ENCODE peak calls at places on chromosomes 5 and 9, in six cellular contexts. N, K, I, M, J and E are unnamed samples.

GRCh38 chr5:72177538-72177937 is 70.3 kb downstream of the MAP1B start:
- DNase-seq in I (no peak), N (no peak), K (no peak), M (no peak), J (no peak), E (no peak)

GRCh38 chr5:118095100-118095499 is 893.2 kb downstream of the DTWD2 start:
- DNase-seq in I (no peak), J (no peak), N (no peak), M (no peak), K (no peak), E (no peak)

GRCh38 chr9:83598487-83598886 is 24.5 kb upstream of the IDNK start:
- DNase-seq in I (no peak), J (peak; percentile 66), M (no peak), N (peak; percentile 10), K (no peak), E (no peak)

GRCh38 chr5:146081685-146082084 is 23.7 kb downstream of the PLAC8L1 start:
- DNase-seq in I (no peak), M (no peak), K (no peak), J (no peak), N (no peak), E (no peak)

GRCh38 chr5:174288436-174288835 is 242.9 kb downstream of the NSG2 start:
- DNase-seq in J (no peak), N (no peak), I (no peak), M (no peak), K (no peak), E (no peak)

GRCh38 chr5:154092356-154092755 is 53.6 kb downstream of the MFAP3 start:
- DNase-seq in N (no peak), J (no peak), M (no peak), K (no peak), I (no peak), E (no peak)

GRCh38 chr9:127796899-127797370 is 5.7 kb upstream of the FPGS start:
- DNase-seq in M (no peak), J (no peak), I (no peak), K (no peak), N (no peak), E (no peak)

GRCh38 chr5:135551593-135552447 is 16.1 kb upstream of the NEUROG1 start:
- DNase-seq in N (peak; percentile 89), M (peak; percentile 78), J (peak; percentile 64), K (peak; percentile 72), I (peak; percentile 78), E (peak; percentile 40)

DNA sequence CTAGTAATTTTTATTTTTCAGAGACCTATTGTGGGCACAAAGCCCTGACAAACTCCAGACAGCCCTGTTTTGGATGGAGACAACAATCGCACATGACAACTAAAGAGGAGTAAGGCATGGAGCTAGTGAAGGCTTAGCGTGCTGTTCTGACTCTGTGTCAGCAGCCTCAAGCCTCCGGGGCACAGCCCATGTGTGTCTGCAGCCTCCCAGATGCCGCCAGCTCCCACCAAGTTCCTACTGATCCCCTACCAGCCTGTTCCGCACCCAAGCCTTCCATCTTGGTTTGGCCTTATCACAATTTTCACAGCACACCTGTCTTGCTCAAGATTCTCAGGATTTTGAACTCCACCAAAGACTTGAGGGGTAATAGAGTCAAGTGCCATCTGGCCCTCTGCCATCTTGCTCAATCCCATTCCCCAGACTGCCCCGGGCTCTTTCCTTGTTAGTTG is 70.3 kb upstream of the SH3PXD2B start:
- DNase-seq in N (no peak), J (no peak), M (no peak), I (no peak), K (no peak), E (no peak)
- TF ChIP-seq EP300 in N (no peak), J (no peak), M (no peak), I (no peak), K (no peak), E (no peak)

GRCh38 chr9:114546851-114547250 is 40.7 kb upstream of the ATP6V1G1 start:
- DNase-seq in J (no peak), I (no peak), M (no peak), K (no peak), N (no peak), E (no peak)

GRCh38 chr9:114549677-114550330 is 37.8 kb upstream of the ATP6V1G1 start:
- DNase-seq in K (no peak), N (no peak), I (no peak), J (no peak), M (no peak), E (no peak)

GRCh38 chr9:114552716-114553115 is 34.9 kb upstream of the ATP6V1G1 start:
- DNase-seq in J (no peak), N (no peak), K (no peak), M (no peak), I (no peak), E (no peak)

GRCh38 chr9:114553202-114553601 is 34.4 kb upstream of the ATP6V1G1 start:
- DNase-seq in N (no peak), I (no peak), J (no peak), M (no peak), K (no peak), E (no peak)

GRCh38 chr9:114551750-114552685 is 35.6 kb upstream of the ATP6V1G1 start:
- DNase-seq in N (peak; percentile 53), K (peak; percentile 97), I (no peak), J (peak; percentile 69), M (no peak), E (peak; percentile 88)
- TF ChIP-seq EP300 in N (no peak), K (peak; percentile 49), I (no peak), J (no peak), M (peak; percentile 16), E (no peak)

GRCh38 chr5:92332039-92332438 is 948.9 kb upstream of the ARRDC3 start:
- DNase-seq in I (no peak), K (no peak), J (no peak), N (no peak), M (no peak), E (no peak)
- TF ChIP-seq EP300 in I (no peak), K (no peak), J (no peak), N (no peak), M (no peak), E (no peak)

GRCh38 chr9:100577776-100578448 is at the start of gene CAVIN4:
- DNase-seq in K (no peak), J (no peak), N (no peak), I (no peak), M (no peak), E (no peak)

GRCh38 chr9:100575765-100576368 is 2.0 kb upstream of the CAVIN4 start:
- DNase-seq in N (no peak), I (no peak), M (no peak), J (no peak), K (no peak), E (no peak)

GRCh38 chr9:100578610-100579009 is 731 bp downstream of the CAVIN4 start:
- DNase-seq in N (no peak), I (no peak), K (no peak), M (no peak), J (no peak), E (no peak)

GRCh38 chr9:100573655-100574260 is 4.1 kb upstream of the CAVIN4 start:
- DNase-seq in K (no peak), J (no peak), M (no peak), N (no peak), I (no peak), E (no peak)

GRCh38 chr9:100575006-100575405 is 2.9 kb upstream of the CAVIN4 start:
- DNase-seq in M (no peak), J (no peak), I (no peak), K (no peak), N (no peak), E (no peak)
- TF ChIP-seq EP300 in M (no peak), J (no peak), I (no peak), K (no peak), N (no peak), E (no peak)

GRCh38 chr9:82152181-82152580 is 163.6 kb downstream of the SPATA31D1 start:
- DNase-seq in M (no peak), N (no peak), K (no peak), I (no peak), J (no peak), E (no peak)

GRCh38 chr9:82149647-82150046 is 161.1 kb downstream of the SPATA31D1 start:
- DNase-seq in K (no peak), N (no peak), M (no peak), I (no peak), J (no peak), E (no peak)

GRCh38 chr9:82144803-82145202 is 156.2 kb downstream of the SPATA31D1 start:
- DNase-seq in J (no peak), K (no peak), I (no peak), M (no peak), N (no peak), E (no peak)

GRCh38 chr9:82148849-82149544 is 160.4 kb downstream of the SPATA31D1 start:
- DNase-seq in N (no peak), I (no peak), K (no peak), J (no peak), M (no peak), E (no peak)

GRCh38 chr9:82147798-82148440 is 159.3 kb downstream of the SPATA31D1 start:
- DNase-seq in M (no peak), N (no peak), K (no peak), J (no peak), I (no peak), E (no peak)
- TF ChIP-seq EP300 in M (no peak), N (no peak), K (no peak), J (no peak), I (no peak), E (no peak)

DNA sequence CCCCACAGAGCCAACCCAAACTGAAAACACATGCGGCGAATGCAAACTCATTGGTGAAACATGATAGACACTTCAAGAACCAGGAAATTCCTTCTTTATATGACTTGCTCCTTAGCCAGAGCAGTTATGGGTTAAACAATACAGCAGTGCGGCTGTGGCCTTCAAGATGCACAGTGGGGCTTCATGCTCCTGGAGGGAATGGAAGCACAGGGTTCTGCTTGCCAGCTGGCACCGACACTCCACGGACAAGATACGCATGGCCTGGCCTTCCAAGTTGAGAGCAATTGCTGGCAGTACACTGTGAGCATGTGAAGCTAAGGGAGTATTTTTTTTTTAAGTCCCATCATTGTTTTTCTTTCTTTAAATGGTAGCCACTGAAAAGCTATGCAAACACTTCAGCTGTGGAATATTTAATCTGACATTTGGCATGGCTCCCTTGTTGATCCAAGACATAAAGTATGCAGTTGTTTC is 451.6 kb upstream of the CD180 start:
- DNase-seq in I (peak; percentile 84), K (no peak), J (no peak), N (peak; percentile 77), M (peak; percentile 30), E (peak; percentile 85)
- TF ChIP-seq EP300 in I (no peak), K (no peak), J (no peak), N (peak; percentile 86), M (no peak), E (no peak)